ENCODE peak calls at places on chromosomes 11 and 22, in eight cellular contexts. H is AG09309; L is M059J; B is A549; J is germinal center; K is stimulated activated CD4-positive, alpha-beta T cell treated with anti-CD3 and anti-CD28 coated beads, Interleukin-4, amount 100 ng/mL, for 48 hours; T is kidney epithelial cell; U is GM12891. D is an unnamed sample.

GRCh38 chr22:40666151-40666848 is 13.0 kb upstream of the MCHR1 start:
- DNase-seq in L (peak), H (peak), U (no peak), T (no peak), K (no peak), J (no peak), B (no peak), D (no peak)

GRCh38 chr11:57263351-57263750 is 26.3 kb upstream of the APLNR start:
- DNase-seq in K (no peak), J (no peak), H (no peak), U (no peak), B (no peak), T (no peak), L (no peak), D (no peak)

GRCh38 chr11:118306556-118306955 is 2.0 kb downstream of the CD3E start:
- DNase-seq in H (no peak), T (no peak), U (no peak), B (no peak), J (no peak), L (peak), K (peak), D (no peak)

GRCh38 chr11:100467821-100468508 is 219.1 kb upstream of the ARHGAP42 start:
- DNase-seq in U (no peak), L (peak), T (no peak), H (no peak), J (no peak), K (no peak), B (no peak), D (peak)

GRCh38 chr11:128420277-128420676 is 167.1 kb downstream of the ETS1 start:
- DNase-seq in B (no peak), T (no peak), U (no peak), L (no peak), K (no peak), J (no peak), H (no peak), D (no peak)

GRCh38 chr11:91406009-91406408 is 818.6 kb upstream of the FAT3 start:
- DNase-seq in L (no peak), H (no peak), T (no peak), B (no peak), K (no peak), U (no peak), J (no peak), D (no peak)

GRCh38 chr22:47920380-47920959 is 1158.0 kb downstream of the TBC1D22A start:
- DNase-seq in L (no peak), B (no peak), K (no peak), J (no peak), T (no peak), U (no peak), H (no peak), D (no peak)

GRCh38 chr22:29784451-29785361 is 17.5 kb downstream of the UQCR10 start:
- DNase-seq in L (no peak), U (no peak), B (no peak), T (no peak), H (no peak), K (no peak), J (no peak), D (no peak)

GRCh38 chr22:37459211-37459610 is 27.0 kb downstream of the MFNG start:
- DNase-seq in L (no peak), B (no peak), K (no peak), H (no peak), T (no peak), U (no peak), J (no peak), D (no peak)

GRCh38 chr11:125069796-125070195 is 6.7 kb downstream of the SLC37A2 start:
- DNase-seq in L (peak), J (no peak), U (no peak), B (no peak), K (no peak), T (no peak), H (no peak), D (peak)

GRCh38 chr22:50220603-50221409 is 20.0 kb downstream of the SELENOO start:
- DNase-seq in L (no peak), B (no peak), J (no peak), K (no peak), U (no peak), H (no peak), T (no peak), D (no peak)

GRCh38 chr11:69424748-69425147 is 56.7 kb upstream of the LINC01488 start:
- DNase-seq in H (no peak), K (no peak), J (no peak), U (no peak), T (no peak), L (no peak), B (no peak), D (no peak)

GRCh38 chr22:35882226-35883027 is 146.2 kb downstream of the RBFOX2 start:
- DNase-seq in T (no peak), H (no peak), U (no peak), B (no peak), L (peak), J (no peak), K (no peak), D (no peak)

GRCh38 chr11:1082346-1082727 is 7.7 kb downstream of the MUC2 start:
- DNase-seq in K (no peak), J (no peak), L (no peak), H (no peak), U (no peak), B (no peak), T (no peak), D (no peak)

GRCh38 chr11:3959918-3960295 is 104.4 kb downstream of the STIM1 start:
- DNase-seq in B (no peak), U (no peak), K (no peak), T (no peak), L (no peak), H (no peak), J (no peak), D (no peak)

GRCh38 chr11:10778217-10778970 is 27.3 kb downstream of the CTR9 start:
- DNase-seq in B (no peak), U (no peak), J (no peak), T (no peak), L (no peak), H (peak), K (no peak), D (peak)

GRCh38 chr11:28919194-28919593 is 811.0 kb downstream of the METTL15 start:
- DNase-seq in T (no peak), U (no peak), L (no peak), K (no peak), J (no peak), H (no peak), B (no peak), D (no peak)

GRCh38 chr11:9716275-9717039 is 52.6 kb downstream of the SWAP70 start:
- DNase-seq in J (peak), B (no peak), L (peak), U (no peak), H (no peak), K (no peak), T (no peak), D (no peak)